ENCODE peak calls at places on chromosomes 6 and 20, in four cellular contexts. F, V, B and D are unnamed samples.
A peak's percentile ranks its signal among the peaks of the same experiment; 100 is the strongest.

GRCh38 chr6:130742282-130742681 is 84.9 kb upstream of the SMLR1 start:
- DNase-seq in F (no peak), V (no peak), B (no peak), D (no peak)

GRCh38 chr6:137689377-137689776 is 177.7 kb upstream of the TNFAIP3 start:
- DNase-seq in F (peak; percentile 30), V (no peak), B (no peak), D (no peak)

GRCh38 chr20:19903168-19903676 is 113.9 kb upstream of the NAA20 start:
- DNase-seq in F (peak; percentile 86), V (no peak), B (no peak), D (peak; percentile 12)

GRCh38 chr6:140475086-140475485 is 1100.6 kb upstream of the CITED2 start:
- DNase-seq in F (no peak), V (no peak), B (no peak), D (no peak)

GRCh38 chr6:21123485-21124436 is 469.8 kb upstream of the SOX4 start:
- DNase-seq in F (no peak), V (no peak), B (no peak), D (peak; percentile 12)

GRCh38 chr20:53950031-53950430 is 120.4 kb downstream of the BCAS1 start:
- DNase-seq in F (no peak), V (no peak), B (no peak), D (no peak)

GRCh38 chr6:166757226-166758135 is 130.4 kb upstream of the RPS6KA2 start:
- DNase-seq in F (no peak), V (no peak), B (no peak), D (no peak)

GRCh38 chr6:20117474-20117873 is 94.8 kb downstream of the MBOAT1 start:
- DNase-seq in F (no peak), V (no peak), B (no peak), D (no peak)

GRCh38 chr20:61690993-61691840 is 374.5 kb downstream of the TAF4 start:
- DNase-seq in F (no peak), V (no peak), B (no peak), D (no peak)

GRCh38 chr20:13857304-13857703 is 72.5 kb downstream of the NDUFAF5 start:
- DNase-seq in F (no peak), V (no peak), B (no peak), D (no peak)

GRCh38 chr20:41499961-41500725 is 118.0 kb downstream of the CHD6 start:
- DNase-seq in F (no peak), V (no peak), B (no peak), D (no peak)

GRCh38 chr6:48922837-48923236 is 540.2 kb downstream of the MMUT start:
- DNase-seq in F (no peak), V (no peak), B (no peak), D (no peak)

GRCh38 chr6:106659859-106660258 is 30.5 kb downstream of the QRSL1 start:
- DNase-seq in F (no peak), V (no peak), B (peak; percentile 9), D (no peak)

GRCh38 chr20:23301436-23302050 is 49.0 kb upstream of the NXT1 start:
- DNase-seq in F (no peak), V (no peak), B (no peak), D (no peak)

GRCh38 chr6:104486003-104486402 is 373.7 kb downstream of the HACE1 start:
- DNase-seq in F (no peak), V (no peak), B (no peak), D (no peak)

GRCh38 chr20:32289661-32290431 is 12.4 kb downstream of the KIF3B start:
- DNase-seq in F (peak; percentile 100), V (no peak), B (no peak), D (no peak)

GRCh38 chr20:47358672-47359532 is 2.4 kb upstream of the ZMYND8 start:
- DNase-seq in F (peak; percentile 100), V (no peak), B (no peak), D (peak; percentile 90)

GRCh38 chr6:170098428-170099170 is 192.3 kb downstream of the DLL1 start:
- DNase-seq in F (no peak), V (no peak), B (no peak), D (no peak)

GRCh38 chr6:127869183-127869582 is 31.7 kb downstream of the THEMIS start:
- DNase-seq in F (no peak), V (no peak), B (no peak), D (no peak)

GRCh38 chr6:6724319-6725119 is 136.0 kb downstream of the LY86 start:
- DNase-seq in F (peak; percentile 51), V (no peak), B (peak; percentile 57), D (peak; percentile 80)

GRCh38 chr6:146357578-146358340 is 185.9 kb upstream of the RAB32 start:
- DNase-seq in F (no peak), V (peak; percentile 13), B (no peak), D (no peak)

GRCh38 chr6:65557224-65557623 is 149.8 kb downstream of the EYS start:
- DNase-seq in F (no peak), V (no peak), B (no peak), D (no peak)

GRCh38 chr20:61916318-61916891 is 149.3 kb downstream of the TAF4 start:
- DNase-seq in F (no peak), V (no peak), B (no peak), D (no peak)

GRCh38 chr20:5658897-5659296 is 91.3 kb upstream of the SHLD1 start:
- DNase-seq in F (peak; percentile 71), V (no peak), B (no peak), D (no peak)

GRCh38 chr6:48512396-48512795 is 401.4 kb upstream of the PTCHD4 start:
- DNase-seq in F (no peak), V (no peak), B (no peak), D (no peak)

GRCh38 chr6:130105996-130106704 is 87.8 kb downstream of the L3MBTL3 start:
- DNase-seq in F (no peak), V (no peak), B (no peak), D (no peak)

GRCh38 chr6:54801244-54801643 is 45.3 kb upstream of the FAM83B start:
- DNase-seq in F (no peak), V (no peak), B (no peak), D (no peak)

GRCh38 chr20:59804347-59804746 is 129.1 kb downstream of the SYCP2 start:
- DNase-seq in F (no peak), V (no peak), B (no peak), D (no peak)

GRCh38 chr6:149941583-149942460 is at the start of gene ULBP2:
- DNase-seq in F (no peak), V (no peak), B (no peak), D (peak; percentile 99)

GRCh38 chr20:58515240-58516212 is at the start of gene APCDD1L:
- DNase-seq in F (no peak), V (no peak), B (peak; percentile 25), D (peak; percentile 16)

GRCh38 chr20:35333606-35334005 is 41.4 kb upstream of the FAM83C start:
- DNase-seq in F (no peak), V (no peak), B (no peak), D (no peak)

GRCh38 chr6:109194770-109195169 is 99.5 kb downstream of the CEP57L1 start:
- DNase-seq in F (no peak), V (no peak), B (no peak), D (no peak)

GRCh38 chr6:42118162-42119001 is 24.0 kb downstream of the C6orf132 start:
- DNase-seq in F (peak; percentile 83), V (no peak), B (no peak), D (no peak)

GRCh38 chr20:35314460-35315198 is 22.4 kb upstream of the FAM83C start:
- DNase-seq in F (no peak), V (no peak), B (no peak), D (no peak)

DNA sequence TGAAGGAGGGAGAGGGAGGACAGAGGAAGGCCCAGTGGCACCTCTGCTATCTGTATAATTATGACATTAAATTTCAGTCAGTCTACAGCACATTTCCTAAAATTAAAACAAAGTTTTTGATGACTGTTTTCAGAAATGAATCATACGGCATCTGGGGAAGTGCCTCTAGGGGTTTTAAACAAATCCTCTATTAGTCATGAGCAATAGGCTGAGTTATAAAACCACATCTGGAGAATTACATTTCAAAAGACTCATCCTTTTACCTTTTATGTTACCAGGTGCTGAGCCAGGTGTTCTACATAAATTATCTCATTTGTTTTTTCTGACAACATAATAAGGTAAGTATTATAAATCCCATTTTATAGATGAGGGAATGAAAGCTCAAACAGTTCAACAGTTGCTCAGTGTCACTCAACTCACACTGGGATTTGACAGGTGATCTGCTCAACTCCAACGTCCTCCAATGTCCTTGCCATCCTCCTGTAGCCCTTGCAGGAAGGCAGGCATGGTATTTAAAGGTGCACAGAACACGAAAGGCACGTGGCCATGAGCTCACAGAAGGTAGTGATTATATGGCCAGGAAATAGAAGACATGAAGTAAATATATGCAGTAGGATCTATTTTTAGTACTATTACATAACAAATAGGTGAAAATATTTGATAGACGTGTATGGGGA is 184.2 kb upstream of the MAN1A1 start:
- DNase-seq in F (no peak), V (peak; percentile 21), B (no peak), D (no peak)
- TF ChIP-seq TAF1 in F (no peak), V (no peak), B (no peak), D (no peak)

GRCh38 chr6:53282741-53283140 is 66.0 kb downstream of the ELOVL5 start:
- DNase-seq in F (no peak), V (no peak), B (no peak), D (no peak)
- TF ChIP-seq CBX5 in F (no peak), V (no peak), B (no peak), D (no peak)

GRCh38 chr6:154358019-154358545 is 1.5 kb upstream of the IPCEF1 start:
- DNase-seq in F (no peak), V (no peak), B (no peak), D (no peak)

GRCh38 chr6:154361476-154361875 is 4.9 kb upstream of the IPCEF1 start:
- DNase-seq in F (no peak), V (no peak), B (no peak), D (no peak)

GRCh38 chr6:154356690-154357089 is at the start of gene IPCEF1:
- DNase-seq in F (no peak), V (no peak), B (no peak), D (no peak)

GRCh38 chr6:154356118-154356517 is 485 bp downstream of the IPCEF1 start:
- DNase-seq in F (no peak), V (no peak), B (no peak), D (no peak)

DNA sequence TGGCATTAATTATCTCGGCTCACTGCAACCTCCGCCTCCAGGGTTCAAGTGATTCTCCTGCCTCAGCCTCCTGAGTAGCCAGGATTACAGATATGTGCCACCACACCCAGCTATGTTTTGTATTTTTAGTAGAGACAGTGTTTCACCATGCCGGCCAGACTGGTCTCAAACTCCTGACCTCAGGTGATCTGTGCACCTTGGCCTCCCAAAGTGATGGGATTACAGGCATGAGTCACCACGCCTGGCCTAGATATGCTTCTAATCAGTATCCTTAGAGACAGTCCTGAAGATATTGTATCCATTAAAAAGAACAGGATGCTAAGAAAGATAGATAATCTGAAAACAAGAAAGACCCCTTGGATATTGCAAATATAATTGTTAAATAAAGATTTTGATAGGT is 3.1 kb upstream of the IPCEF1 start:
- DNase-seq in F (no peak), V (no peak), B (no peak), D (no peak)
- TF ChIP-seq TAF1 in F (no peak), V (no peak), B (no peak), D (no peak)

DNA sequence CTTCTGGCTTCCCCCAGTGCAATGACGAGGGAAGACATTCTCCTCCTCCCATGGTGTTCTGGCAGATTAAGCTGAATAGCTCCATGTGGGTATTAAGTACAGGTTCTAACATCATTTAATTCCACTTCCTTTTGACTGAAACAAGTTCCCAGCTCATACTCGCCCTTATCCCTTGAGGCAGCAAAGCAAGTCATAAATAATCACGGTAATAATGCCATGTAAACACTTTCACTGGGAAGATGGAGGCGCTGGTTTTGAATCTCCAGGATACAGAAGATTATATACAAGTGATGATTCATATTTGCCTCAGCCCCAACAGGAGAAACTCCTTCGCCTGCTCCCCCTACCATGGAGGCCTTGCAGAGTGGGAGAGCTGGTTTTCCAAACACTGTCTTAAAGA is 141.3 kb downstream of the PXDC1 start:
- DNase-seq in F (no peak), V (no peak), B (no peak), D (no peak)
- TF ChIP-seq CBX5 in F (no peak), V (no peak), B (no peak), D (no peak)

GRCh38 chr20:8756410-8756809 is 312.5 kb upstream of the PLCB4 start:
- DNase-seq in F (peak; percentile 60), V (no peak), B (no peak), D (peak; percentile 25)
- TF ChIP-seq TAF1 in F (no peak), V (no peak), B (no peak), D (no peak)